ENCODE peak calls at places on chromosomes 5 and 9, in four cellular contexts. K, H, V and Q are unnamed samples.

GRCh38 chr5:93789173-93790070 is 48.0 kb upstream of the POU5F2 start:
- DNase-seq in K (peak; percentile 13), H (peak; percentile 81), V (peak; percentile 84), Q (peak; percentile 91)

GRCh38 chr5:98839469-98840383 is 66.3 kb downstream of the RGMB start:
- DNase-seq in K (no peak), H (no peak), V (peak; percentile 6), Q (peak; percentile 38)

GRCh38 chr5:105593011-105593760 is 2030.6 kb upstream of the NUDT12 start:
- DNase-seq in K (no peak), H (no peak), V (no peak), Q (no peak)

GRCh38 chr5:136686192-136686872 is 321.0 kb upstream of the TRPC7 start:
- DNase-seq in K (peak; percentile 20), H (peak; percentile 81), V (peak; percentile 37), Q (peak; percentile 53)

GRCh38 chr5:132591140-132591539 is 34.4 kb downstream of the RAD50 start:
- DNase-seq in K (no peak), H (no peak), V (peak; percentile 10), Q (peak; percentile 33)

GRCh38 chr5:129046151-129046550 is 48.4 kb upstream of the ISOC1 start:
- DNase-seq in K (no peak), H (no peak), V (peak; percentile 21), Q (peak; percentile 1)

GRCh38 chr5:58077387-58077786 is 382.5 kb downstream of the PLK2 start:
- DNase-seq in K (no peak), H (no peak), V (peak; percentile 31), Q (no peak)

GRCh38 chr9:127181595-127182190 is 59.3 kb upstream of the ANGPTL2 start:
- DNase-seq in K (no peak), H (no peak), V (no peak), Q (no peak)

GRCh38 chr9:30851600-30851999 is 1532.8 kb upstream of the ACO1 start:
- DNase-seq in K (no peak), H (no peak), V (no peak), Q (no peak)

GRCh38 chr5:150108711-150109605 is 22.6 kb upstream of the CSF1R start:
- DNase-seq in K (no peak), H (no peak), V (no peak), Q (no peak)

GRCh38 chr5:40124367-40124766 is 555.3 kb upstream of the PTGER4 start:
- DNase-seq in K (no peak), H (no peak), V (no peak), Q (peak; percentile 47)

GRCh38 chr9:124869466-124869985 is 7.6 kb downstream of the ARPC5L start:
- DNase-seq in K (no peak), H (no peak), V (peak; percentile 39), Q (peak; percentile 66)

GRCh38 chr5:127599847-127600246 is 49.0 kb upstream of the CTXN3 start:
- DNase-seq in K (no peak), H (no peak), V (no peak), Q (no peak)

GRCh38 chr5:167743685-167744084 is 547.8 kb upstream of the WWC1 start:
- DNase-seq in K (peak; percentile 78), H (peak; percentile 84), V (peak; percentile 87), Q (peak; percentile 86)

GRCh38 chr5:41410737-41411136 is 99.7 kb downstream of the PLCXD3 start:
- DNase-seq in K (no peak), H (no peak), V (no peak), Q (no peak)